ENCODE peak calls at places on chromosomes 3 and 15, in nine cellular contexts. One of them, this sample, is unnamed.
A peak's percentile ranks its signal among the peaks of the same experiment; 100 is the strongest.

GRCh38 chr3:171417813-171418212 is 42.4 kb downstream of the TNIK start:
- DNase-seq in foreskin fibroblast: peak; percentile 62
- DNase-seq in cardiac fibroblast: peak; percentile 92
- DNase-seq in RWPE1: peak; percentile 50
- DNase-seq in astrocyte of the spinal cord: peak; percentile 88
- DNase-seq in CD4-positive, alpha-beta T cell: no peak
- DNase-seq in PC-9: no peak
- DNase-seq in upper lobe of left lung: no peak
- DNase-seq in choroid plexus epithelial cell: peak; percentile 97
- DNase-seq in this sample: no peak

GRCh38 chr3:15206662-15207576 is 873 bp downstream of the CAPN7 start:
- DNase-seq in CD4-positive, alpha-beta T cell: peak; percentile 13
- DNase-seq in upper lobe of left lung: peak; percentile 58
- DNase-seq in PC-9: peak; percentile 11
- DNase-seq in choroid plexus epithelial cell: peak; percentile 51
- DNase-seq in astrocyte of the spinal cord: peak; percentile 46
- DNase-seq in RWPE1: peak; percentile 33
- DNase-seq in cardiac fibroblast: peak; percentile 52
- DNase-seq in foreskin fibroblast: peak; percentile 20
- DNase-seq in this sample: peak; percentile 19

GRCh38 chr3:182597621-182598041 is 195.7 kb upstream of the ATP11B start:
- DNase-seq in CD4-positive, alpha-beta T cell: no peak
- DNase-seq in PC-9: peak; percentile 48
- DNase-seq in foreskin fibroblast: no peak
- DNase-seq in astrocyte of the spinal cord: peak; percentile 59
- DNase-seq in cardiac fibroblast: no peak
- DNase-seq in choroid plexus epithelial cell: peak; percentile 1
- DNase-seq in RWPE1: peak; percentile 16
- DNase-seq in upper lobe of left lung: no peak
- DNase-seq in this sample: no peak

GRCh38 chr3:53775834-53776251 is 70.4 kb downstream of the CHDH start:
- DNase-seq in foreskin fibroblast: peak; percentile 35
- DNase-seq in astrocyte of the spinal cord: no peak
- DNase-seq in choroid plexus epithelial cell: no peak
- DNase-seq in RWPE1: peak; percentile 22
- DNase-seq in cardiac fibroblast: no peak
- DNase-seq in PC-9: no peak
- DNase-seq in upper lobe of left lung: no peak
- DNase-seq in CD4-positive, alpha-beta T cell: no peak
- DNase-seq in this sample: no peak

GRCh38 chr3:11140054-11140712 is 14.1 kb upstream of the HRH1 start:
- DNase-seq in foreskin fibroblast: no peak
- DNase-seq in RWPE1: peak; percentile 16
- DNase-seq in PC-9: peak; percentile 77
- DNase-seq in cardiac fibroblast: peak; percentile 83
- DNase-seq in choroid plexus epithelial cell: peak; percentile 60
- DNase-seq in CD4-positive, alpha-beta T cell: no peak
- DNase-seq in upper lobe of left lung: peak; percentile 48
- DNase-seq in astrocyte of the spinal cord: peak; percentile 69
- DNase-seq in this sample: no peak

GRCh38 chr15:71792521-71792920 is 17.8 kb upstream of the NR2E3 start:
- DNase-seq in PC-9: peak; percentile 48
- DNase-seq in CD4-positive, alpha-beta T cell: no peak
- DNase-seq in astrocyte of the spinal cord: peak; percentile 57
- DNase-seq in foreskin fibroblast: peak; percentile 82
- DNase-seq in choroid plexus epithelial cell: peak; percentile 68
- DNase-seq in RWPE1: peak; percentile 73
- DNase-seq in cardiac fibroblast: peak; percentile 70
- DNase-seq in upper lobe of left lung: no peak
- DNase-seq in this sample: no peak

GRCh38 chr3:175066617-175067415 is 207.7 kb downstream of the NAALADL2 start:
- DNase-seq in PC-9: no peak
- DNase-seq in upper lobe of left lung: no peak
- DNase-seq in CD4-positive, alpha-beta T cell: no peak
- DNase-seq in choroid plexus epithelial cell: no peak
- DNase-seq in astrocyte of the spinal cord: no peak
- DNase-seq in foreskin fibroblast: no peak
- DNase-seq in RWPE1: no peak
- DNase-seq in cardiac fibroblast: no peak
- DNase-seq in this sample: no peak

GRCh38 chr15:63539517-63539916 is 35.1 kb downstream of the USP3 start:
- DNase-seq in upper lobe of left lung: peak; percentile 44
- DNase-seq in foreskin fibroblast: no peak
- DNase-seq in CD4-positive, alpha-beta T cell: no peak
- DNase-seq in choroid plexus epithelial cell: no peak
- DNase-seq in RWPE1: no peak
- DNase-seq in PC-9: no peak
- DNase-seq in cardiac fibroblast: no peak
- DNase-seq in astrocyte of the spinal cord: no peak
- DNase-seq in this sample: no peak

GRCh38 chr15:88627463-88627862 is 6.3 kb downstream of the AEN start:
- DNase-seq in RWPE1: no peak
- DNase-seq in PC-9: no peak
- DNase-seq in choroid plexus epithelial cell: no peak
- DNase-seq in astrocyte of the spinal cord: no peak
- DNase-seq in upper lobe of left lung: no peak
- DNase-seq in foreskin fibroblast: no peak
- DNase-seq in cardiac fibroblast: no peak
- DNase-seq in CD4-positive, alpha-beta T cell: peak; percentile 73
- DNase-seq in this sample: no peak

GRCh38 chr15:53752406-53752805 is 7.1 kb downstream of the WDR72 start:
- DNase-seq in PC-9: no peak
- DNase-seq in astrocyte of the spinal cord: no peak
- DNase-seq in foreskin fibroblast: no peak
- DNase-seq in cardiac fibroblast: no peak
- DNase-seq in upper lobe of left lung: no peak
- DNase-seq in choroid plexus epithelial cell: no peak
- DNase-seq in RWPE1: no peak
- DNase-seq in CD4-positive, alpha-beta T cell: no peak
- DNase-seq in this sample: no peak

GRCh38 chr15:53746101-53746500 is 13.4 kb downstream of the WDR72 start:
- DNase-seq in PC-9: no peak
- DNase-seq in upper lobe of left lung: no peak
- DNase-seq in foreskin fibroblast: no peak
- DNase-seq in choroid plexus epithelial cell: no peak
- DNase-seq in CD4-positive, alpha-beta T cell: no peak
- DNase-seq in astrocyte of the spinal cord: no peak
- DNase-seq in cardiac fibroblast: no peak
- DNase-seq in RWPE1: no peak
- DNase-seq in this sample: no peak

GRCh38 chr15:53747501-53748068 is 11.9 kb downstream of the WDR72 start:
- DNase-seq in RWPE1: no peak
- DNase-seq in upper lobe of left lung: no peak
- DNase-seq in foreskin fibroblast: no peak
- DNase-seq in cardiac fibroblast: no peak
- DNase-seq in astrocyte of the spinal cord: no peak
- DNase-seq in CD4-positive, alpha-beta T cell: no peak
- DNase-seq in choroid plexus epithelial cell: no peak
- DNase-seq in PC-9: no peak
- DNase-seq in this sample: no peak
- TF ChIP-seq CTCF in RWPE1: no peak
- TF ChIP-seq CTCF in upper lobe of left lung: no peak
- TF ChIP-seq CTCF in foreskin fibroblast: no peak
- TF ChIP-seq CTCF in cardiac fibroblast: no peak
- TF ChIP-seq CTCF in astrocyte of the spinal cord: no peak
- TF ChIP-seq CTCF in CD4-positive, alpha-beta T cell: no peak
- TF ChIP-seq CTCF in choroid plexus epithelial cell: no peak
- TF ChIP-seq CTCF in PC-9: no peak
- TF ChIP-seq CTCF in this sample: no peak

GRCh38 chr3:31157893-31158620 is 263.6 kb upstream of the GADL1 start:
- DNase-seq in cardiac fibroblast: no peak
- DNase-seq in CD4-positive, alpha-beta T cell: no peak
- DNase-seq in foreskin fibroblast: no peak
- DNase-seq in RWPE1: no peak
- DNase-seq in PC-9: no peak
- DNase-seq in astrocyte of the spinal cord: peak; percentile 23
- DNase-seq in choroid plexus epithelial cell: peak; percentile 35
- DNase-seq in upper lobe of left lung: no peak
- DNase-seq in this sample: no peak

GRCh38 chr3:31159331-31160039 is 265.0 kb upstream of the GADL1 start:
- DNase-seq in foreskin fibroblast: no peak
- DNase-seq in PC-9: no peak
- DNase-seq in upper lobe of left lung: no peak
- DNase-seq in RWPE1: no peak
- DNase-seq in cardiac fibroblast: no peak
- DNase-seq in choroid plexus epithelial cell: peak; percentile 21
- DNase-seq in CD4-positive, alpha-beta T cell: no peak
- DNase-seq in astrocyte of the spinal cord: no peak
- DNase-seq in this sample: no peak

GRCh38 chr3:31161889-31162288 is 267.4 kb upstream of the GADL1 start:
- DNase-seq in PC-9: no peak
- DNase-seq in RWPE1: no peak
- DNase-seq in cardiac fibroblast: peak; percentile 24
- DNase-seq in choroid plexus epithelial cell: no peak
- DNase-seq in CD4-positive, alpha-beta T cell: no peak
- DNase-seq in foreskin fibroblast: no peak
- DNase-seq in astrocyte of the spinal cord: peak; percentile 51
- DNase-seq in upper lobe of left lung: no peak
- DNase-seq in this sample: no peak

GRCh38 chr3:31157028-31157694 is 262.7 kb upstream of the GADL1 start:
- DNase-seq in CD4-positive, alpha-beta T cell: no peak
- DNase-seq in astrocyte of the spinal cord: no peak
- DNase-seq in cardiac fibroblast: no peak
- DNase-seq in choroid plexus epithelial cell: no peak
- DNase-seq in upper lobe of left lung: no peak
- DNase-seq in RWPE1: no peak
- DNase-seq in PC-9: no peak
- DNase-seq in foreskin fibroblast: no peak
- DNase-seq in this sample: no peak
- TF ChIP-seq CTCF in CD4-positive, alpha-beta T cell: no peak
- TF ChIP-seq CTCF in astrocyte of the spinal cord: no peak
- TF ChIP-seq CTCF in cardiac fibroblast: no peak
- TF ChIP-seq CTCF in choroid plexus epithelial cell: no peak
- TF ChIP-seq CTCF in upper lobe of left lung: no peak
- TF ChIP-seq CTCF in RWPE1: no peak
- TF ChIP-seq CTCF in PC-9: no peak
- TF ChIP-seq CTCF in foreskin fibroblast: no peak
- TF ChIP-seq CTCF in this sample: no peak

GRCh38 chr3:119810018-119810435 is 28.1 kb downstream of the NR1I2 start:
- DNase-seq in CD4-positive, alpha-beta T cell: peak; percentile 50
- DNase-seq in upper lobe of left lung: peak; percentile 23
- DNase-seq in astrocyte of the spinal cord: peak; percentile 26
- DNase-seq in cardiac fibroblast: peak; percentile 29
- DNase-seq in foreskin fibroblast: peak; percentile 16
- DNase-seq in PC-9: no peak
- DNase-seq in RWPE1: no peak
- DNase-seq in choroid plexus epithelial cell: peak; percentile 30
- DNase-seq in this sample: no peak
- TF ChIP-seq CTCF in CD4-positive, alpha-beta T cell: peak; percentile 27
- TF ChIP-seq CTCF in upper lobe of left lung: no peak
- TF ChIP-seq CTCF in astrocyte of the spinal cord: peak; percentile 55
- TF ChIP-seq CTCF in cardiac fibroblast: peak; percentile 6
- TF ChIP-seq CTCF in foreskin fibroblast: peak; percentile 26
- TF ChIP-seq CTCF in PC-9: no peak
- TF ChIP-seq CTCF in RWPE1: peak; percentile 14
- TF ChIP-seq CTCF in choroid plexus epithelial cell: peak; percentile 38
- TF ChIP-seq CTCF in this sample: no peak

GRCh38 chr3:16604887-16605602 is at the start of gene DAZL:
- DNase-seq in CD4-positive, alpha-beta T cell: no peak
- DNase-seq in RWPE1: no peak
- DNase-seq in astrocyte of the spinal cord: no peak
- DNase-seq in choroid plexus epithelial cell: no peak
- DNase-seq in foreskin fibroblast: no peak
- DNase-seq in PC-9: no peak
- DNase-seq in upper lobe of left lung: no peak
- DNase-seq in cardiac fibroblast: no peak
- DNase-seq in this sample: no peak

GRCh38 chr3:16599694-16600093 is 5.5 kb downstream of the DAZL start:
- DNase-seq in cardiac fibroblast: no peak
- DNase-seq in upper lobe of left lung: no peak
- DNase-seq in RWPE1: no peak
- DNase-seq in CD4-positive, alpha-beta T cell: no peak
- DNase-seq in foreskin fibroblast: no peak
- DNase-seq in choroid plexus epithelial cell: no peak
- DNase-seq in PC-9: no peak
- DNase-seq in astrocyte of the spinal cord: no peak
- DNase-seq in this sample: no peak

GRCh38 chr3:16604433-16604832 is 790 bp downstream of the DAZL start:
- DNase-seq in RWPE1: no peak
- DNase-seq in PC-9: no peak
- DNase-seq in foreskin fibroblast: no peak
- DNase-seq in CD4-positive, alpha-beta T cell: no peak
- DNase-seq in upper lobe of left lung: no peak
- DNase-seq in astrocyte of the spinal cord: no peak
- DNase-seq in choroid plexus epithelial cell: no peak
- DNase-seq in cardiac fibroblast: no peak
- DNase-seq in this sample: no peak

GRCh38 chr3:16600771-16601538 is 4.3 kb downstream of the DAZL start:
- DNase-seq in choroid plexus epithelial cell: peak; percentile 94
- DNase-seq in PC-9: peak; percentile 60
- DNase-seq in RWPE1: peak; percentile 35
- DNase-seq in CD4-positive, alpha-beta T cell: peak; percentile 69
- DNase-seq in astrocyte of the spinal cord: peak; percentile 85
- DNase-seq in foreskin fibroblast: peak; percentile 65
- DNase-seq in cardiac fibroblast: peak; percentile 93
- DNase-seq in upper lobe of left lung: peak; percentile 76
- DNase-seq in this sample: peak; percentile 83

DNA sequence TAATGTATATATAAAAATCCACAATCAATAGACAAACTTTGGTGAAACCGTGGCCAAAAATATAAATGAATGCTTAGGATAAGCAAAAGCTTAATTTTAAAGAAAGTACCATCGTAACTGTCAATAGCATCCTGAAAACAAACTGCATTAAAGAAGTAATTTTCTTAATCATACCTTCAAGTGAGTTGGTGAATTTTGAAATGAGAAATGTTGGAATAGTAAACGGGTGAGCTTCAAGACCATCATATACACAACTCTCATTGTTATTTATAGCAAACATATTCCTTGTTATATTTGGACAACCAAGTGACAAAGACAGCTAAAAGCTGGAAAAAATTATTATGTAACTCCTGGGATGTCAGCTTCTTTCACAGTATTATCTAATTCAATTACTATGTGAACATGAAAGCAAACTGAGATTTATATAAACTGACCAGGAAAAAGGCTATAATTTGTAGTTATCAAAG is 3.7 kb downstream of the DAZL start:
- DNase-seq in PC-9: no peak
- DNase-seq in foreskin fibroblast: no peak
- DNase-seq in choroid plexus epithelial cell: no peak
- DNase-seq in astrocyte of the spinal cord: no peak
- DNase-seq in RWPE1: no peak
- DNase-seq in CD4-positive, alpha-beta T cell: no peak
- DNase-seq in cardiac fibroblast: no peak
- DNase-seq in upper lobe of left lung: no peak
- DNase-seq in this sample: no peak
- TF ChIP-seq CTCF in PC-9: no peak
- TF ChIP-seq CTCF in foreskin fibroblast: no peak
- TF ChIP-seq CTCF in choroid plexus epithelial cell: no peak
- TF ChIP-seq CTCF in astrocyte of the spinal cord: no peak
- TF ChIP-seq CTCF in RWPE1: peak; percentile 40
- TF ChIP-seq CTCF in CD4-positive, alpha-beta T cell: peak; percentile 59
- TF ChIP-seq CTCF in cardiac fibroblast: no peak
- TF ChIP-seq CTCF in upper lobe of left lung: no peak
- TF ChIP-seq CTCF in this sample: no peak